ENCODE peak calls at places on chromosomes 3 and 15, in five cellular contexts. Z, V, W, F and I are unnamed samples. For H3K9me3, the result is how much of the 10 kb centered on the place peaks cover.

GRCh38 chr15:31265871-31266711 is 60.5 kb upstream of the KLF13 start:
- DNase-seq in Z (peak), V (peak), W (peak), F (no peak), I (peak)

GRCh38 chr3:194292331-194292730 is 58.8 kb downstream of the CPN2 start:
- DNase-seq in Z (no peak), V (no peak), W (no peak), F (no peak), I (no peak)

GRCh38 chr3:123194552-123194951 is 7.2 kb upstream of the SEC22A start:
- DNase-seq in Z (peak), V (peak), W (peak), F (peak), I (no peak)

GRCh38 chr3:184656991-184657669 is 54.7 kb downstream of the MAGEF1 start:
- DNase-seq in Z (no peak), V (no peak), W (no peak), F (peak), I (no peak)

GRCh38 chr3:56691165-56692000 is 8.3 kb upstream of the TASOR start:
- DNase-seq in Z (no peak), V (no peak), W (no peak), F (peak), I (no peak)

GRCh38 chr3:123365450-123366143 is 83.3 kb downstream of the ADCY5 start:
- DNase-seq in Z (no peak), V (no peak), W (peak), F (peak), I (no peak)

GRCh38 chr15:69478259-69478687 is 25.7 kb downstream of the RPLP1 start:
- DNase-seq in Z (peak), V (peak), W (peak), F (peak), I (peak)

GRCh38 chr3:7285502-7285901 is 424.6 kb downstream of the GRM7 start:
- DNase-seq in Z (no peak), V (no peak), W (peak), F (no peak), I (no peak)

GRCh38 chr15:83380682-83381081 is 66.5 kb upstream of the SH3GL3 start:
- DNase-seq in Z (peak), V (no peak), W (peak), F (peak), I (peak)

GRCh38 chr15:67967871-67968423 is 86.2 kb upstream of the PIAS1 start:
- DNase-seq in Z (peak), V (peak), W (peak), F (peak), I (peak)

GRCh38 chr3:59460068-59460467 is 410.2 kb upstream of the CFAP20DC start:
- DNase-seq in Z (no peak), V (no peak), W (no peak), F (no peak), I (no peak)

GRCh38 chr3:128863560-128863959 is 15.9 kb upstream of the ACAD9 start:
- DNase-seq in Z (no peak), V (no peak), W (no peak), F (no peak), I (no peak)

GRCh38 chr3:55549172-55549571 is 62.1 kb upstream of the WNT5A start:
- DNase-seq in Z (no peak), V (no peak), W (peak), F (peak), I (no peak)

GRCh38 chr3:33146791-33147445 is 33.1 kb downstream of the CRTAP start:
- DNase-seq in Z (no peak), V (no peak), W (no peak), F (peak), I (no peak)

GRCh38 chr3:141680620-141681389 is 57.3 kb upstream of the RNF7 start:
- DNase-seq in Z (no peak), V (no peak), W (no peak), F (peak), I (no peak)

GRCh38 chr15:57367556-57367955 is 8.7 kb upstream of the CGNL1 start:
- DNase-seq in Z (no peak), V (no peak), W (no peak), F (no peak), I (no peak)

GRCh38 chr15:57363661-57364060 is 12.6 kb upstream of the CGNL1 start:
- DNase-seq in Z (no peak), V (no peak), W (no peak), F (no peak), I (no peak)

GRCh38 chr15:57358611-57359010 is 17.7 kb upstream of the CGNL1 start:
- DNase-seq in Z (no peak), V (no peak), W (no peak), F (no peak), I (no peak)

GRCh38 chr15:57364282-57365007 is 11.9 kb upstream of the CGNL1 start:
- DNase-seq in Z (no peak), V (no peak), W (peak), F (peak), I (no peak)
- TF ChIP-seq CTCF in Z (no peak), V (no peak), W (peak), F (peak), I (peak)

DNA sequence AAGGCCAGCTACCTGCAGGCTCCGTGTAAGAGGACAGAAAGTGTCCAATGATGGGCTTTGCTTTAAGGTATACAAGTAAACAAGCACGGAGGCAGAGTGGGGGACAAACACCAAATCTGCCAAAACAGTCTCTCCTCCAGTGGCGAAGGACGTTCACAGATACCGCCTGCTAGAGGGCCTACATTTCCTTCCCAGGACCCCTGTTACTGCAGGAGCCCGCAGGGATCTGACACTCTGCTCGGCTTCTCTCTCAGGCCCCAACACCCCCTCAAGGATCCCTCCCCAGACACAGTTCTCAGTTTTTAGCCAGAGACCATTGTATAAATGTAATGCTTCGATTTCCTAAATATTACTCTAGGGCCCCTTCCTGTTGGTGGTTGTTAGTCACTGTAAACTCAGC is 46.0 kb upstream of the VGLL4 start:
- DNase-seq in Z (no peak), V (no peak), W (peak), F (no peak), I (no peak)
- H3K9me3 ChIP-seq in Z (under half), V (under half), W (under half), F (under half), I (under half)

GRCh38 chr15:85624241-85624855 is 170.4 kb downstream of the KLHL25 start:
- DNase-seq in Z (no peak), V (no peak), W (no peak), F (no peak), I (no peak)
- H3K4me3 ChIP-seq in Z (no peak), V (no peak), W (no peak), F (no peak), I (peak)

GRCh38 chr3:61730058-61730457 is 168.7 kb downstream of the PTPRG start:
- DNase-seq in Z (no peak), V (no peak), W (no peak), F (no peak), I (no peak)
- TF ChIP-seq CTCF in Z (no peak), V (no peak), W (no peak), F (no peak), I (no peak)

DNA sequence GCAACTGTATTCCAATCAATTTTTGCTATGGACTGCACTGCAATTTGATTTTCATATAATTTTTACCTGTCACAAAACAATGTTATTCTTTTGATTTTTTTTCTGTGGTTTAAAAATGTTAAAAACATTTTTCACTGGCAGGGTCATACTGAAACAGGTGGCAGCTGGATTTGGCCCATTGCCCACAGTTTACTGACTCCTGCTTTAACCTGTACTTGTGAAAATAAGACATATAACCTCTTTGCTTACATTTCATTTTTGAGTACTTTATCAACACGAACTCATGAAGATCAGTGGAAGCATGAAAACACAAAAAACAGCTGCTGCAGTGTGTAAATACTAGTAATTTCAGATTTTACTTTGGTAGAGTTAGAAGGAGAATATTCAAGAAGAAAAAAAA is 313.1 kb downstream of the WDR72 start:
- DNase-seq in Z (peak), V (peak), W (no peak), F (no peak), I (no peak)
- H3K9me3 ChIP-seq in Z (under half), V (under half), W (under half), F (under half), I (under half)

GRCh38 chr15:36784098-36784670 is 204.8 kb downstream of the CDIN1 start:
- DNase-seq in Z (no peak), V (no peak), W (no peak), F (no peak), I (no peak)
- H3K4me3 ChIP-seq in Z (no peak), V (no peak), W (no peak), F (no peak), I (no peak)

GRCh38 chr3:109899930-109900329 is 562.6 kb upstream of the DPPA4 start:
- DNase-seq in Z (no peak), V (no peak), W (peak), F (no peak), I (no peak)

GRCh38 chr3:109900774-109901173 is 563.4 kb upstream of the DPPA4 start:
- DNase-seq in Z (no peak), V (no peak), W (no peak), F (no peak), I (no peak)

GRCh38 chr3:109902549-109902948 is 565.2 kb upstream of the DPPA4 start:
- DNase-seq in Z (no peak), V (no peak), W (no peak), F (no peak), I (no peak)

GRCh38 chr3:109897734-109898133 is 560.4 kb upstream of the DPPA4 start:
- DNase-seq in Z (no peak), V (no peak), W (no peak), F (peak), I (no peak)

GRCh38 chr3:109903100-109903499 is 565.8 kb upstream of the DPPA4 start:
- DNase-seq in Z (no peak), V (no peak), W (no peak), F (no peak), I (no peak)
- TF ChIP-seq CTCF in Z (no peak), V (no peak), W (peak), F (no peak), I (no peak)

GRCh38 chr3:93861021-93861420 is 112.7 kb downstream of the PROS1 start:
- DNase-seq in Z (no peak), V (no peak), W (no peak), F (no peak), I (no peak)

GRCh38 chr3:93855406-93855805 is 118.3 kb downstream of the PROS1 start:
- DNase-seq in Z (no peak), V (no peak), W (no peak), F (no peak), I (no peak)
- H3K9me3 ChIP-seq in Z (under half), V (under half), W (under half), F (under half), I (under half)